ENCODE peak calls at places on chromosomes 3 and 15, in six cellular contexts. One of them, this sample, is unnamed.

GRCh38 chr3:188901126-188901525 is 270.6 kb upstream of the TPRG1 start:
- DNase-seq in AG10803: peak; percentile 38
- DNase-seq in fibroblast of the aortic adventitia: peak; percentile 64
- DNase-seq in progenitor cell of endocrine pancreas: no peak
- DNase-seq in neural crest cell: no peak
- DNase-seq in WTC11: no peak
- DNase-seq in this sample: no peak

GRCh38 chr15:31930967-31931366 is 99.3 kb upstream of the CHRNA7 start:
- DNase-seq in AG10803: no peak
- DNase-seq in fibroblast of the aortic adventitia: no peak
- DNase-seq in progenitor cell of endocrine pancreas: no peak
- DNase-seq in neural crest cell: no peak
- DNase-seq in WTC11: no peak
- DNase-seq in this sample: no peak

GRCh38 chr3:187914231-187914630 is 169.0 kb upstream of the BCL6 start:
- DNase-seq in AG10803: no peak
- DNase-seq in fibroblast of the aortic adventitia: no peak
- DNase-seq in progenitor cell of endocrine pancreas: no peak
- DNase-seq in neural crest cell: no peak
- DNase-seq in WTC11: no peak
- DNase-seq in this sample: no peak

GRCh38 chr15:90560229-90560771 is 30.6 kb downstream of the CRTC3 start:
- DNase-seq in AG10803: peak; percentile 99
- DNase-seq in fibroblast of the aortic adventitia: peak; percentile 100
- DNase-seq in progenitor cell of endocrine pancreas: no peak
- DNase-seq in neural crest cell: no peak
- DNase-seq in WTC11: no peak
- DNase-seq in this sample: no peak

GRCh38 chr3:167839460-167839859 is 103.9 kb downstream of the SERPINI1 start:
- DNase-seq in AG10803: no peak
- DNase-seq in fibroblast of the aortic adventitia: no peak
- DNase-seq in progenitor cell of endocrine pancreas: no peak
- DNase-seq in neural crest cell: no peak
- DNase-seq in WTC11: no peak
- DNase-seq in this sample: no peak

GRCh38 chr3:184568918-184569829 is 7.6 kb downstream of the EPHB3 start:
- DNase-seq in AG10803: peak; percentile 99
- DNase-seq in fibroblast of the aortic adventitia: peak; percentile 98
- DNase-seq in progenitor cell of endocrine pancreas: no peak
- DNase-seq in neural crest cell: peak; percentile 44
- DNase-seq in WTC11: peak; percentile 65
- DNase-seq in this sample: peak; percentile 71

GRCh38 chr15:98518823-98519561 is 129.3 kb upstream of the IGF1R start:
- DNase-seq in AG10803: peak; percentile 80
- DNase-seq in fibroblast of the aortic adventitia: peak; percentile 84
- DNase-seq in progenitor cell of endocrine pancreas: peak; percentile 19
- DNase-seq in neural crest cell: peak; percentile 44
- DNase-seq in WTC11: peak; percentile 52
- DNase-seq in this sample: peak; percentile 52

GRCh38 chr3:191848818-191849217 is 387.9 kb downstream of the PYDC2 start:
- DNase-seq in AG10803: no peak
- DNase-seq in fibroblast of the aortic adventitia: no peak
- DNase-seq in progenitor cell of endocrine pancreas: no peak
- DNase-seq in neural crest cell: no peak
- DNase-seq in WTC11: no peak
- DNase-seq in this sample: no peak

GRCh38 chr3:155286745-155287144 is 6.7 kb downstream of the STRIT1 start:
- DNase-seq in AG10803: peak; percentile 4
- DNase-seq in fibroblast of the aortic adventitia: no peak
- DNase-seq in progenitor cell of endocrine pancreas: no peak
- DNase-seq in neural crest cell: no peak
- DNase-seq in WTC11: no peak
- DNase-seq in this sample: no peak

GRCh38 chr15:20340331-20340811 is 201.2 kb downstream of the GOLGA6L6 start:
- DNase-seq in AG10803: no peak
- DNase-seq in fibroblast of the aortic adventitia: no peak
- DNase-seq in progenitor cell of endocrine pancreas: peak; percentile 84
- DNase-seq in neural crest cell: peak; percentile 40
- DNase-seq in WTC11: peak; percentile 33
- DNase-seq in this sample: peak; percentile 36

GRCh38 chr3:27049792-27050191 is 319.4 kb downstream of the NEK10 start:
- DNase-seq in AG10803: no peak
- DNase-seq in fibroblast of the aortic adventitia: no peak
- DNase-seq in progenitor cell of endocrine pancreas: no peak
- DNase-seq in neural crest cell: no peak
- DNase-seq in WTC11: no peak
- DNase-seq in this sample: no peak

GRCh38 chr3:57820479-57820878 is 64.4 kb downstream of the SLMAP start:
- DNase-seq in AG10803: no peak
- DNase-seq in fibroblast of the aortic adventitia: no peak
- DNase-seq in progenitor cell of endocrine pancreas: no peak
- DNase-seq in neural crest cell: no peak
- DNase-seq in WTC11: no peak
- DNase-seq in this sample: no peak

GRCh38 chr3:180680097-180680430 is 775 bp upstream of the CCDC39 start:
- DNase-seq in AG10803: peak; percentile 18
- DNase-seq in fibroblast of the aortic adventitia: peak; percentile 48
- DNase-seq in progenitor cell of endocrine pancreas: no peak
- DNase-seq in neural crest cell: peak; percentile 36
- DNase-seq in WTC11: peak; percentile 41
- DNase-seq in this sample: no peak

GRCh38 chr3:128408693-128409620 is 57.7 kb downstream of the DNAJB8 start:
- DNase-seq in AG10803: no peak
- DNase-seq in fibroblast of the aortic adventitia: no peak
- DNase-seq in progenitor cell of endocrine pancreas: no peak
- DNase-seq in neural crest cell: no peak
- DNase-seq in WTC11: peak; percentile 42
- DNase-seq in this sample: no peak

GRCh38 chr15:75389791-75390382 is 21.5 kb upstream of the MAN2C1 start:
- DNase-seq in AG10803: no peak
- DNase-seq in fibroblast of the aortic adventitia: no peak
- DNase-seq in progenitor cell of endocrine pancreas: no peak
- DNase-seq in neural crest cell: no peak
- DNase-seq in WTC11: no peak
- DNase-seq in this sample: no peak

GRCh38 chr3:69738859-69739203 is 433 bp upstream of the MITF start:
- DNase-seq in AG10803: no peak
- DNase-seq in fibroblast of the aortic adventitia: no peak
- DNase-seq in progenitor cell of endocrine pancreas: no peak
- DNase-seq in neural crest cell: no peak
- DNase-seq in WTC11: no peak
- DNase-seq in this sample: no peak

GRCh38 chr3:62065985-62066693 is 307.2 kb downstream of the FEZF2 start:
- DNase-seq in AG10803: peak; percentile 73
- DNase-seq in fibroblast of the aortic adventitia: peak; percentile 29
- DNase-seq in progenitor cell of endocrine pancreas: no peak
- DNase-seq in neural crest cell: no peak
- DNase-seq in WTC11: no peak
- DNase-seq in this sample: no peak

GRCh38 chr3:60435941-60436650 is 815.2 kb downstream of the FHIT start:
- DNase-seq in AG10803: no peak
- DNase-seq in fibroblast of the aortic adventitia: no peak
- DNase-seq in progenitor cell of endocrine pancreas: no peak
- DNase-seq in neural crest cell: no peak
- DNase-seq in WTC11: no peak
- DNase-seq in this sample: no peak

GRCh38 chr3:187085933-187086332 is 53.4 kb downstream of the RPL39L start:
- DNase-seq in AG10803: no peak
- DNase-seq in fibroblast of the aortic adventitia: no peak
- DNase-seq in progenitor cell of endocrine pancreas: no peak
- DNase-seq in neural crest cell: no peak
- DNase-seq in WTC11: no peak
- DNase-seq in this sample: no peak

GRCh38 chr3:180278583-180279188 is 241.9 kb upstream of the PEX5L start:
- DNase-seq in AG10803: no peak
- DNase-seq in fibroblast of the aortic adventitia: no peak
- DNase-seq in progenitor cell of endocrine pancreas: no peak
- DNase-seq in neural crest cell: no peak
- DNase-seq in WTC11: no peak
- DNase-seq in this sample: no peak

GRCh38 chr3:87796137-87796899 is 262.5 kb downstream of the CGGBP1 start:
- DNase-seq in AG10803: no peak
- DNase-seq in fibroblast of the aortic adventitia: peak; percentile 49
- DNase-seq in progenitor cell of endocrine pancreas: no peak
- DNase-seq in neural crest cell: no peak
- DNase-seq in WTC11: no peak
- DNase-seq in this sample: no peak

DNA sequence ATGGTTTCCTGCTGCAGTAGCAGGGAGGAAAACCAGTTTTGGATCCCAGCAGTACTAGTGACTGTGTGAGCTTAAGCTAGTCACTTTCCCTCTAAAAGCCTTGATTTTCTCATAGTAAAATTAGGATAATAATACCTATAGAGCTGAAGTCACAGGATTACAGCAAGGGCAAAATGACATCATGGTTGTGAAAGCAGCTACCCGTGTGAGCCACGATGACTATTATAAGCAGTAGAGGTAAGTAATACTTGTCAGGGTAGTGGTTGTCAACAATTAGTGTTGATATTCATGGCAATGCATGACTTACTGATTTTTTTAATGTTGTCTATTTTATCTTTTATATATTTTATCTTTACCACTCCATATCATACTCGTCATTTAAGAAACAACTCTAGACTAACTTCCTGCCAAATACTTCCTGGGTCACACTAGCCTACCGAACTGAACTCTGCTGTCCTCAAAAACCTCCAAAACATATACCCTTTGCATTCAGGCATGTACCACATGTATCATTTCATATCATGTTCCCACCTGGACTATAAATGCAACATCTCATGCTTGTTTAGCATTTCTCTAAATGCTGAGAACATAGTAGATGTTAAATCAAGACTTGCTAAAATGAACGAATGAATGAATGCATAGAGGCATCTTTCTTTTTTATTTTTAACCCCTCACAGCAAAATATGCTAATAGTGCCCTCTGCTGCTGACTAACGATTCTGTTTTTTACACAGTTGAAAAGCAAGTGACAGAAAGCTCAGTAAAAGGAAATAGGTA is 172.6 kb downstream of the P3H2 start:
- DNase-seq in AG10803: peak; percentile 35
- DNase-seq in fibroblast of the aortic adventitia: peak; percentile 67
- DNase-seq in progenitor cell of endocrine pancreas: no peak
- DNase-seq in neural crest cell: no peak
- DNase-seq in WTC11: no peak
- DNase-seq in this sample: no peak
- TF ChIP-seq CTCF in AG10803: peak; percentile 76
- TF ChIP-seq CTCF in fibroblast of the aortic adventitia: peak; percentile 65
- TF ChIP-seq CTCF in progenitor cell of endocrine pancreas: peak; percentile 73
- TF ChIP-seq CTCF in neural crest cell: peak; percentile 78
- TF ChIP-seq CTCF in WTC11: peak; percentile 53
- TF ChIP-seq CTCF in this sample: peak; percentile 50

DNA sequence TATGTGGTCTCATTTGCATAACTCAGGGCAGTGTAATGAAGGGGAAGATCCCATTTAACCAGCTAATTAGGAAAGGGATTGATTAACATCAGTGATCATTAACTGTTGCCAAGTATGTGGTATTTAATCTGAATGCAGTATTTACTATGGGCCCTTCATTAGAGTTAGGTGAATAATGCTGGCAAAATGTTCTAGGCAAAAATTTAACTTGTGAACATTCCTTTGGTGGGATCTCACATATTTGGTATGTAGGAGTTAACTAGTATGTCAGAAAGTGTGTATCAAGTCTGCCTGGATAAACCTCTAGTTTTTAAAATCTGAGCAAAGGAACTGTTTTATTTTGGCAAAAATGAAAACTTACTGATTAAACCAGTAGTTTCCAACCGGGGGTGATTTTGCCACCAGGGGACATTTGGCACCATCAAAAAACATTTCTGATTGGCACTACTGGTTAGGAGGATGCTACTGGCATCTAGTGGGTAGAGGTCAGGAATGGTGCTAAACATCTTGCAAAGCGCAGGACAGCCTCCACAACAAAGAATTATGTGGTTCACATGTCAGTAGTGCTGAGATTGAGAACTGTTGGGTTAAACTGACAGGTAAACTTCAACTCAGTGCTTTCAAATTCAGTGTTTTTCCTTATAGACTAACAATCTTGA is 22.5 kb downstream of the LRTM1 start:
- DNase-seq in AG10803: peak; percentile 76
- DNase-seq in fibroblast of the aortic adventitia: peak; percentile 32
- DNase-seq in progenitor cell of endocrine pancreas: no peak
- DNase-seq in neural crest cell: no peak
- DNase-seq in WTC11: no peak
- DNase-seq in this sample: no peak
- TF ChIP-seq CTCF in AG10803: no peak
- TF ChIP-seq CTCF in fibroblast of the aortic adventitia: no peak
- TF ChIP-seq CTCF in progenitor cell of endocrine pancreas: no peak
- TF ChIP-seq CTCF in neural crest cell: no peak
- TF ChIP-seq CTCF in WTC11: no peak
- TF ChIP-seq CTCF in this sample: no peak

GRCh38 chr3:171306631-171307030 is 153.6 kb downstream of the TNIK start:
- DNase-seq in AG10803: peak; percentile 95
- DNase-seq in fibroblast of the aortic adventitia: peak; percentile 98
- DNase-seq in progenitor cell of endocrine pancreas: no peak
- DNase-seq in neural crest cell: no peak
- DNase-seq in WTC11: no peak
- DNase-seq in this sample: no peak

GRCh38 chr3:171301002-171301401 is 159.2 kb downstream of the TNIK start:
- DNase-seq in AG10803: no peak
- DNase-seq in fibroblast of the aortic adventitia: no peak
- DNase-seq in progenitor cell of endocrine pancreas: no peak
- DNase-seq in neural crest cell: no peak
- DNase-seq in WTC11: no peak
- DNase-seq in this sample: no peak

GRCh38 chr3:171297228-171297627 is 163.0 kb downstream of the TNIK start:
- DNase-seq in AG10803: no peak
- DNase-seq in fibroblast of the aortic adventitia: no peak
- DNase-seq in progenitor cell of endocrine pancreas: no peak
- DNase-seq in neural crest cell: no peak
- DNase-seq in WTC11: no peak
- DNase-seq in this sample: no peak

GRCh38 chr3:171297951-171298350 is 162.3 kb downstream of the TNIK start:
- DNase-seq in AG10803: no peak
- DNase-seq in fibroblast of the aortic adventitia: no peak
- DNase-seq in progenitor cell of endocrine pancreas: no peak
- DNase-seq in neural crest cell: no peak
- DNase-seq in WTC11: no peak
- DNase-seq in this sample: no peak

GRCh38 chr3:171302009-171302408 is 158.2 kb downstream of the TNIK start:
- DNase-seq in AG10803: no peak
- DNase-seq in fibroblast of the aortic adventitia: no peak
- DNase-seq in progenitor cell of endocrine pancreas: no peak
- DNase-seq in neural crest cell: no peak
- DNase-seq in WTC11: no peak
- DNase-seq in this sample: no peak
- TF ChIP-seq CTCF in AG10803: no peak
- TF ChIP-seq CTCF in fibroblast of the aortic adventitia: no peak
- TF ChIP-seq CTCF in progenitor cell of endocrine pancreas: no peak
- TF ChIP-seq CTCF in neural crest cell: no peak
- TF ChIP-seq CTCF in WTC11: no peak
- TF ChIP-seq CTCF in this sample: no peak

DNA sequence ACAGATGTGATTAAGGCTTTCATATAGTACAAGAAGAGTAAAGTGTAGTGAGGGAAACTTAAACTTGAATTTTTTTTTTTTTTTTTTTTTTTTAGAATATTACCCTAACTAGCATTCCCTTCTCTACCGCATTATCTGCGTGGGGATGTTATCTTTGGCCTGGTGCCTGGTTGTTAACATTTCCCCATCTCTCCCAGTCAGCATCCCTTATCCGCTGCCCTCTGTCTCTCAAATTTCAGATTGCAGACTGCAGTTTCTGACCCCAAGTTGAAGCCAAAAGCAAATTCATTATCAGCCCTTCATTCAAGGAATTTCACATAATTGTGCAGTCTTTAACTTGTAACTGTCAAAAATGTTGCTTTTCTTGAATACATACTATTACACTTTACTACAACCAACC is 353.0 kb downstream of the PLOD2 start:
- DNase-seq in AG10803: no peak
- DNase-seq in fibroblast of the aortic adventitia: peak; percentile 66
- DNase-seq in progenitor cell of endocrine pancreas: no peak
- DNase-seq in neural crest cell: peak; percentile 10
- DNase-seq in WTC11: peak; percentile 13
- DNase-seq in this sample: no peak
- TF ChIP-seq CTCF in AG10803: no peak
- TF ChIP-seq CTCF in fibroblast of the aortic adventitia: peak; percentile 55
- TF ChIP-seq CTCF in progenitor cell of endocrine pancreas: peak; percentile 24
- TF ChIP-seq CTCF in neural crest cell: peak; percentile 48
- TF ChIP-seq CTCF in WTC11: no peak
- TF ChIP-seq CTCF in this sample: no peak